ENCODE peak calls at places on chromosomes 6 and 20, in six cellular contexts. S is A549, I is psoas muscle, Z is esophagus squamous epithelium, G is natural killer cell, E is neural crest cell. O is an unnamed sample.

GRCh38 chr6:127328043-127328442 is 15.4 kb downstream of the ECHDC1 start:
- DNase-seq in S (no peak), I (no peak), Z (no peak), G (no peak), E (no peak), O (no peak)

GRCh38 chr6:131808460-131809269 is 845 bp downstream of the ENPP1 start:
- DNase-seq in S (no peak), I (no peak), Z (no peak), G (no peak), E (no peak), O (no peak)

GRCh38 chr6:16761469-16762264 is 407 bp upstream of the ATXN1 start:
- DNase-seq in S (peak), I (peak), Z (peak), G (peak), E (peak), O (peak)

GRCh38 chr6:95686272-95686671 is 108.9 kb downstream of the MANEA start:
- DNase-seq in S (no peak), I (no peak), Z (no peak), G (no peak), E (no peak), O (no peak)

GRCh38 chr20:43843096-43843964 is 71.3 kb upstream of the TOX2 start:
- DNase-seq in S (no peak), I (no peak), Z (no peak), G (no peak), E (no peak), O (peak)

GRCh38 chr6:53752440-53752839 is 42.4 kb upstream of the LRRC1 start:
- DNase-seq in S (no peak), I (no peak), Z (no peak), G (no peak), E (no peak), O (no peak)

GRCh38 chr6:36052092-36052491 is 24.5 kb downstream of the MAPK14 start:
- DNase-seq in S (no peak), I (peak), Z (no peak), G (no peak), E (no peak), O (no peak)

GRCh38 chr6:32637219-32637880 is at the start of gene HLA-DQA1:
- DNase-seq in S (no peak), I (no peak), Z (no peak), G (no peak), E (no peak), O (no peak)

GRCh38 chr6:138654715-138655634 is 118.6 kb upstream of the CCDC28A start:
- DNase-seq in S (no peak), I (no peak), Z (no peak), G (no peak), E (no peak), O (no peak)

GRCh38 chr20:44728835-44729342 is 13.7 kb downstream of the CCN5 start:
- DNase-seq in S (peak), I (peak), Z (no peak), G (no peak), E (no peak), O (no peak)

GRCh38 chr6:47188588-47189021 is 121.1 kb downstream of the TNFRSF21 start:
- DNase-seq in S (no peak), I (no peak), Z (no peak), G (no peak), E (no peak), O (no peak)

GRCh38 chr6:22447191-22447590 is 122.2 kb upstream of the HDGFL1 start:
- DNase-seq in S (no peak), I (peak), Z (no peak), G (no peak), E (no peak), O (no peak)

GRCh38 chr6:98724537-98724936 is 109.8 kb upstream of the POU3F2 start:
- DNase-seq in S (no peak), I (no peak), Z (no peak), G (no peak), E (no peak), O (no peak)

GRCh38 chr6:53369876-53370515 is 21.2 kb upstream of the ELOVL5 start:
- DNase-seq in S (no peak), I (no peak), Z (no peak), G (no peak), E (no peak), O (no peak)

GRCh38 chr6:31651602-31652191 is 764 bp downstream of the BAG6 start:
- DNase-seq in S (peak), I (peak), Z (peak), G (no peak), E (no peak), O (peak)

GRCh38 chr6:20455175-20456075 is 53.7 kb downstream of the E2F3 start:
- DNase-seq in S (no peak), I (no peak), Z (no peak), G (no peak), E (no peak), O (no peak)

GRCh38 chr6:28105286-28105685 is 19.1 kb upstream of the ZSCAN16 start:
- DNase-seq in S (peak), I (no peak), Z (no peak), G (no peak), E (no peak), O (no peak)

GRCh38 chr20:63432577-63433061 is 39.8 kb downstream of the KCNQ2 start:
- DNase-seq in S (no peak), I (no peak), Z (no peak), G (no peak), E (no peak), O (no peak)

GRCh38 chr6:118325220-118325860 is 222.8 kb upstream of the PLN start:
- DNase-seq in S (no peak), I (peak), Z (no peak), G (no peak), E (no peak), O (no peak)

GRCh38 chr6:36699290-36699689 is 1.7 kb downstream of the RAB44 start:
- DNase-seq in S (no peak), I (peak), Z (no peak), G (no peak), E (no peak), O (no peak)

GRCh38 chr6:34680802-34681515 is 15.6 kb downstream of the ILRUN start:
- DNase-seq in S (no peak), I (no peak), Z (no peak), G (no peak), E (no peak), O (no peak)

GRCh38 chr6:2369606-2370005 is 124.2 kb upstream of the GMDS start:
- DNase-seq in S (no peak), I (no peak), Z (no peak), G (no peak), E (no peak), O (no peak)

GRCh38 chr20:54624701-54625472 is 149.5 kb downstream of the DOK5 start:
- DNase-seq in S (no peak), I (no peak), Z (no peak), G (no peak), E (no peak), O (no peak)

GRCh38 chr20:56574531-56575142 is 41.6 kb downstream of the FAM209B start:
- DNase-seq in S (no peak), I (no peak), Z (no peak), G (no peak), E (no peak), O (no peak)

GRCh38 chr6:137927777-137928218 is 60.7 kb downstream of the TNFAIP3 start:
- DNase-seq in S (no peak), I (no peak), Z (no peak), G (peak), E (no peak), O (no peak)

GRCh38 chr20:44129996-44130718 is 56.8 kb downstream of the JPH2 start:
- DNase-seq in S (no peak), I (peak), Z (no peak), G (no peak), E (no peak), O (no peak)

GRCh38 chr6:136788069-136788902 is 4.0 kb downstream of the MAP3K5 start:
- DNase-seq in S (no peak), I (no peak), Z (no peak), G (no peak), E (no peak), O (no peak)

GRCh38 chr20:21514553-21515251 is 838 bp upstream of the NKX2-2 start:
- DNase-seq in S (no peak), I (no peak), Z (no peak), G (no peak), E (no peak), O (no peak)

GRCh38 chr6:6915813-6916547 is 191.8 kb upstream of the RREB1 start:
- DNase-seq in S (no peak), I (peak), Z (no peak), G (no peak), E (no peak), O (no peak)

GRCh38 chr20:46631212-46631869 is 19.9 kb downstream of the SLC13A3 start:
- DNase-seq in S (no peak), I (no peak), Z (no peak), G (no peak), E (no peak), O (no peak)

GRCh38 chr6:74137910-74138309 is 441.9 kb downstream of the CD109 start:
- DNase-seq in S (no peak), I (no peak), Z (no peak), G (no peak), E (no peak), O (peak)

GRCh38 chr6:144912474-144912873 is 627.3 kb downstream of the UTRN start:
- DNase-seq in S (no peak), I (no peak), Z (no peak), G (no peak), E (no peak), O (peak)

GRCh38 chr20:58994390-58995159 is 12.5 kb downstream of the CTSZ start:
- DNase-seq in S (no peak), I (peak), Z (no peak), G (no peak), E (no peak), O (no peak)

GRCh38 chr20:48971956-48972355 is 50.4 kb downstream of the ARFGEF2 start:
- DNase-seq in S (no peak), I (no peak), Z (no peak), G (no peak), E (no peak), O (no peak)

GRCh38 chr20:48975955-48976354 is 54.4 kb downstream of the ARFGEF2 start:
- DNase-seq in S (no peak), I (no peak), Z (no peak), G (no peak), E (no peak), O (no peak)

GRCh38 chr20:48972816-48973215 is 51.3 kb downstream of the ARFGEF2 start:
- DNase-seq in S (no peak), I (no peak), Z (no peak), G (no peak), E (no peak), O (no peak)

GRCh38 chr20:48965189-48965910 is 43.8 kb downstream of the ARFGEF2 start:
- DNase-seq in S (no peak), I (no peak), Z (no peak), G (no peak), E (no peak), O (peak)

GRCh38 chr20:48970681-48971370 is 49.3 kb downstream of the ARFGEF2 start:
- DNase-seq in S (no peak), I (no peak), Z (no peak), G (no peak), E (no peak), O (no peak)
- TF ChIP-seq CTCF in S (no peak), I (no peak), Z (no peak), G (no peak), E (no peak), O (no peak)

DNA sequence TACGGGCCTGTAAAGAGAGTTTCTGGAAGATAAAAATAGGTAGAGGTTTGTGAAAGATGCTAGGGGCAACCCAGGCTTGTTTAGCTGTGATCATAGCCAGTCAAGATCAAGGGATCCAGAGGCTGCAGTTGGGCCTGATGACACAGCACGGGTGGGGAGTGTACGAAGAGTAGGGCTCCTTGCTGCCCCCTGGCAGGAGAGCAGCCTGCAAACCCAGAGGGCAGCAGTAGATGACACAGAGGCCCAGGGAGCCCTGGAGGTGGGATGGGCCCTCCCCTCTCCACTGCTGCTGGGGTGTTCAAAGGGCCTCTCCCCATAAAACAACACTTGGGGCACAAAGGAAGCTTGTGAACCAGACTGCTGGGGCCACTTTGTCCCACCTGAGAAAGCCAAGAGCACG is 47.2 kb downstream of the VEGFA start:
- DNase-seq in S (peak), I (peak), Z (no peak), G (no peak), E (no peak), O (no peak)
- TF ChIP-seq CTCF in S (peak), I (peak), Z (no peak), G (no peak), E (peak), O (peak)

DNA sequence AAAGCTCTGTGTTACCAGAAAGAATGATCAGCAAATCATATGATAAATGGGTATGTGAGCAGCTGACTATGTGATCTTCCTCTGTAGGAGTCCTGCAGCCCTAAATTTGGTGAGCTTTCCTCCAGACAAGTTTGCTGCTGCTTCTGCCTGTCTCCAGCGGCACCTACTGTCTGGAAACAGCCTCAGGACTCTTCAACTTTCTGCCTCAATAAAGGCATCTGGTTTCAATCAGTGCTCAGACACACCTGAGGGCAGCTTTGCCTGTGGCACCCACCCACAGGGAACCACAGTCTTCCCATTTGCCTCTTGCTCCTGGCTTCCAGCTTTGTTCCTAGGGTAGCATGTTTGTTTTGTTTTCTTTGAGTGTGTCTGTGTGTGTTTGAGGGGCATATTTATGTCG is 727.9 kb upstream of the MAN1A1 start:
- DNase-seq in S (no peak), I (no peak), Z (no peak), G (no peak), E (no peak), O (no peak)
- TF ChIP-seq CTCF in S (no peak), I (no peak), Z (no peak), G (no peak), E (peak), O (no peak)

GRCh38 chr20:31602430-31602778 is 2.7 kb upstream of the ID1 start:
- DNase-seq in S (no peak), I (no peak), Z (no peak), G (no peak), E (no peak), O (no peak)

GRCh38 chr20:31605031-31605901 is at the start of gene ID1:
- DNase-seq in S (peak), I (peak), Z (peak), G (peak), E (peak), O (peak)

GRCh38 chr20:31603822-31604566 is 1.1 kb upstream of the ID1 start:
- DNase-seq in S (peak), I (peak), Z (peak), G (peak), E (peak), O (peak)

GRCh38 chr20:31604567-31605030 is 490 bp upstream of the ID1 start:
- DNase-seq in S (no peak), I (no peak), Z (no peak), G (no peak), E (no peak), O (no peak)

DNA sequence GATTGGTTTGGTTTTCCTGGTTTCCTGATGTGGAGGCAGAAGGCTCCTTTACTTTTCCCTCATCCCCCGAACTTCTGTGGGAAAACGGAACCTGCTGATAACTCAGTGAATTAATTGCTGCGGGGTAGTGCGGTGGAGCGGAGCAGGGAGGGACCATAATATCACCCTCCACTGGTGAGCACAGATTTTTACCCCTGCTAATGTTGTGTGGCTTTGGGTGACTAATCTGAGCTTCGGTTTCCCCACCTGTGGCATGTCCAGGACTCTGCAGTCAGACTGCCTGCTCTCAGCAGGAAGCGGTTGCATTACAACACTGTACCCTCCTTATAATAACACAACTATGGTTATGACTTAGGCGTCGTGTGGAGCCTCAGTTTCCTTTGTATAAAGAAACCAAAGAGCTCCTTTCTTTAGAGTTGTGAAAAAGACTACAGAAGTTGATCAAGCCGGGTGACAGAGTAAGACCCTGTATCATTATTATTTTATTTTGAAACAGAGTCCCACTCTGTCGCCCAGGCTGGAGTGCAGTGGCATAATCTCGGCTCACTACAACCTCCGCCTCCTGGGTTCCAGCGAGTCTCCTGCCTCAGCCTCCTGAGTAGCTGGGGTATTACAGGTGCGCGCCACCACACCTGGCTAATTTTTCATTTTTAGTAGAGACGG is 2.2 kb upstream of the ID1 start:
- DNase-seq in S (peak), I (no peak), Z (no peak), G (no peak), E (no peak), O (no peak)
- TF ChIP-seq CTCF in S (no peak), I (no peak), Z (no peak), G (no peak), E (no peak), O (no peak)

GRCh38 chr20:40938020-40938419 is 90.6 kb upstream of the TOP1 start:
- DNase-seq in S (no peak), I (no peak), Z (no peak), G (no peak), E (no peak), O (no peak)
- TF ChIP-seq CTCF in S (no peak), I (no peak), Z (no peak), G (no peak), E (no peak), O (no peak)

DNA sequence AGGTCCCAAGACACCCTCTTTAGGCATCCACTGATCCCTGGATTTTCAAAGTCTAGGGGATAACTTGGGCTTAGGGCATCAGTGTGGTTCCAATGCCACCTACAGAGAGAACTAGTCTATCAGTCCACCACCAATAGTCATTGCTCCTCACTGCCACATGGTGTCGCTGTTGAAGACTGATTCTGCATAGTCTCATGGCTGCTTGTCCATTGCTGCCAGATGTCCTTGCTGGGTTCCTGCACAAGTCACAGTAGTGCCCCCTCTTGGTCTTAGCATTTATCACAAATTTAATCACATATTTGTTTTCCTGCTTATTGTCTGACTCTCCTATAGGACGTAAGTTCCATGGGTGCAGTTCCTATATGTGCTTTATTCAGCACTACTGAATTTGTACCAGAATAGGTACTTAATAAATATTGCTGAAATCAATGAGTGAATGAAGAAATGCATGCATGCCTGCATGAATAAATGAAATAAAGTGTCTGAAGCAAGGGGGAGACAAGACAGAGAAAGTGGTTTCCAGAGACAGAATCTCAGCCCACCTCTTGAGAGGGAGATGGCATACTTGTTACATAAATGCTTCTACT is 45.9 kb upstream of the RALY start:
- DNase-seq in S (peak), I (no peak), Z (no peak), G (peak), E (peak), O (no peak)
- TF ChIP-seq CTCF in S (peak), I (peak), Z (no peak), G (peak), E (peak), O (peak)

GRCh38 chr20:61556116-61556515 is 304.1 kb downstream of the CDH4 start:
- DNase-seq in S (peak), I (no peak), Z (no peak), G (no peak), E (no peak), O (peak)

GRCh38 chr20:61551401-61551800 is 299.3 kb downstream of the CDH4 start:
- DNase-seq in S (no peak), I (no peak), Z (no peak), G (no peak), E (no peak), O (no peak)

GRCh38 chr20:61557603-61558002 is 305.5 kb downstream of the CDH4 start:
- DNase-seq in S (no peak), I (no peak), Z (no peak), G (no peak), E (no peak), O (no peak)

GRCh38 chr20:61558726-61559125 is 306.7 kb downstream of the CDH4 start:
- DNase-seq in S (no peak), I (no peak), Z (no peak), G (no peak), E (no peak), O (no peak)

DNA sequence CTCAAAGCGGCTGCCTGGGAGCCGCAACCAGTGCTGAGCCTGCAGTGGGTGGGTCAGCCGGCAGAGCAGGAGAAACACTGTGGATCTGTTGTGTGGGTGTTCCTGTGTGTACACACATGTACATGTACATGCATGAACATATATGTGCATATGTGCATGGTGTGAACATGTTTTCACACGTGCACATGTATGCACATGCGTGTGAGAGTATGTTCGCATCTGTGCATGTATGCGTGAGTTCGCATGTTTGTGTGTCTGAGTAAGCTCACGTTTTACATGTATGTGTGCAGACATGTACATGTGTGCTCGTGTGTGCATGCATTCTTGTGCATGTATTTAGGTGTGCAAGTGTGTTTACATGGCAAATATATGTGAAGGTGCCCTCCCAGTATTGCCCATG is 302.6 kb downstream of the CDH4 start:
- DNase-seq in S (no peak), I (no peak), Z (no peak), G (no peak), E (no peak), O (no peak)
- TF ChIP-seq CTCF in S (no peak), I (no peak), Z (no peak), G (no peak), E (no peak), O (no peak)

GRCh38 chr6:153814136-153814535 is 224.9 kb upstream of the OPRM1 start:
- DNase-seq in S (no peak), I (no peak), Z (no peak), G (no peak), E (no peak), O (no peak)
- TF ChIP-seq CTCF in S (no peak), I (no peak), Z (no peak), G (no peak), E (peak), O (no peak)

O was measured in AG09319.